ENCODE peak calls at places on chromosomes 1 and 21, in six cellular contexts. B, N, W, P, K and J are unnamed samples.

GRCh38 chr1:162404550-162405160 is 7.3 kb downstream of the SH2D1B start:
- DNase-seq in P (no peak), W (no peak), K (no peak), N (no peak), B (no peak), J (no peak)

GRCh38 chr1:160667896-160668295 is 21.1 kb upstream of the SLAMF1 start:
- DNase-seq in N (no peak), W (no peak), B (no peak), P (no peak), K (no peak), J (no peak)

GRCh38 chr1:13702425-13703127 is 2.6 kb downstream of the PRDM2 start:
- DNase-seq in W (peak), N (peak), B (no peak), P (peak), K (no peak), J (no peak)

GRCh38 chr1:18761948-18762905 is 97.2 kb downstream of the TAS1R2 start:
- DNase-seq in B (no peak), P (no peak), W (no peak), N (no peak), K (no peak), J (no peak)

GRCh38 chr1:3283849-3284248 is 170.6 kb upstream of the ARHGEF16 start:
- DNase-seq in P (no peak), B (peak), N (no peak), K (no peak), W (peak), J (no peak)

GRCh38 chr21:40623550-40623949 is 223.4 kb downstream of the DSCAM start:
- DNase-seq in P (no peak), W (no peak), N (no peak), K (no peak), B (no peak), J (no peak)

GRCh38 chr21:40696246-40696645 is 150.7 kb downstream of the DSCAM start:
- DNase-seq in K (no peak), W (no peak), P (no peak), N (no peak), B (no peak), J (no peak)

GRCh38 chr1:16152521-16153087 is 3.3 kb downstream of the EPHA2 start:
- DNase-seq in P (no peak), W (no peak), B (no peak), K (no peak), N (no peak), J (no peak)

GRCh38 chr1:76005755-76006154 is 68.8 kb upstream of the ST6GALNAC3 start:
- DNase-seq in B (no peak), P (no peak), W (no peak), N (no peak), K (no peak), J (no peak)

GRCh38 chr1:29642519-29642918 is 406.2 kb downstream of the PTPRU start:
- DNase-seq in N (no peak), P (no peak), W (no peak), B (no peak), K (no peak), J (no peak)

GRCh38 chr1:201348211-201348566 is 29.3 kb downstream of the TNNT2 start:
- DNase-seq in N (peak), B (no peak), W (peak), P (no peak), K (no peak), J (peak)

GRCh38 chr1:27561126-27561899 is 42.6 kb downstream of the AHDC1 start:
- DNase-seq in B (no peak), K (no peak), W (no peak), P (no peak), N (no peak), J (no peak)

GRCh38 chr21:44815225-44815624 is 2.6 kb downstream of the SUMO3 start:
- DNase-seq in P (no peak), N (no peak), W (no peak), B (no peak), K (no peak), J (no peak)

GRCh38 chr1:184061396-184062003 is 10.0 kb downstream of the TSEN15 start:
- DNase-seq in W (no peak), N (no peak), P (no peak), B (no peak), K (no peak), J (no peak)

GRCh38 chr1:209651148-209651547 is 1.1 kb downstream of the LAMB3 start:
- DNase-seq in N (no peak), B (no peak), W (peak), P (no peak), K (no peak), J (no peak)

GRCh38 chr1:7526867-7527732 is 244.0 kb upstream of the VAMP3 start:
- DNase-seq in B (no peak), W (peak), P (no peak), K (no peak), N (no peak), J (no peak)

GRCh38 chr1:165988275-165988674 is 160.9 kb downstream of the UCK2 start:
- DNase-seq in W (no peak), N (no peak), B (no peak), P (no peak), K (no peak), J (no peak)

GRCh38 chr1:196115641-196116040 is 492.6 kb downstream of the KCNT2 start:
- DNase-seq in B (no peak), N (no peak), K (no peak), W (no peak), P (no peak), J (no peak)

GRCh38 chr1:224786533-224787249 is 142.8 kb upstream of the DNAH14 start:
- DNase-seq in W (no peak), K (no peak), N (no peak), P (no peak), B (no peak), J (no peak)

GRCh38 chr1:21139601-21140000 is 37.1 kb downstream of the EIF4G3 start:
- DNase-seq in N (no peak), P (no peak), K (no peak), B (peak), W (no peak), J (no peak)

GRCh38 chr1:229855999-229856650 is 210.9 kb upstream of the GALNT2 start:
- DNase-seq in B (peak), W (peak), N (peak), K (no peak), P (peak), J (no peak)

GRCh38 chr1:230274254-230274653 is 151.9 kb downstream of the PGBD5 start:
- DNase-seq in K (no peak), B (peak), P (no peak), W (peak), N (no peak), J (no peak)

GRCh38 chr1:90295534-90295933 is 300.6 kb downstream of the ZNF326 start:
- DNase-seq in B (no peak), W (no peak), K (no peak), P (no peak), N (no peak), J (no peak)

GRCh38 chr1:156703336-156703735 is 2.0 kb downstream of the CRABP2 start:
- DNase-seq in N (no peak), P (no peak), W (no peak), B (no peak), K (no peak), J (no peak)

GRCh38 chr1:23103001-23103879 is 65.4 kb downstream of the LUZP1 start:
- DNase-seq in N (no peak), K (no peak), P (peak), W (no peak), B (no peak), J (no peak)

GRCh38 chr1:113759341-113760101 is at the start of gene PHTF1:
- DNase-seq in B (peak), N (peak), K (no peak), P (peak), W (peak), J (peak)

GRCh38 chr1:226406401-226406881 is 1.5 kb downstream of the PARP1 start:
- DNase-seq in B (no peak), K (no peak), P (no peak), W (no peak), N (no peak), J (no peak)

GRCh38 chr1:15412843-15413242 is 3.2 kb downstream of the EFHD2 start:
- DNase-seq in K (no peak), N (no peak), W (no peak), P (no peak), B (peak), J (peak)

GRCh38 chr1:150268706-150269403 is at the start of gene APH1A:
- DNase-seq in P (peak), N (peak), B (peak), W (peak), K (peak), J (peak)

GRCh38 chr1:160925652-160926241 is 28.9 kb downstream of the ITLN2 start:
- DNase-seq in W (no peak), N (no peak), B (no peak), P (no peak), K (no peak), J (no peak)